ENCODE peak calls at places on chromosome 7, in five cellular contexts. M is stimulated activated naive CD8-positive, alpha-beta T cell treated with anti-CD3 and anti-CD28 coated beads, Interleukin-15, amount 100 ng/mL, for 72 hours; H is mucosa of descending colon; I is B cell; C is amygdala. R is an unnamed sample.
A peak's percentile ranks its signal among the peaks of the same experiment; 100 is the strongest.

GRCh38 chr7:158494162-158494586 is 93.4 kb downstream of the PTPRN2 start:
- DNase-seq in H (no peak), C (no peak), I (no peak), M (peak; percentile 12), R (no peak)

GRCh38 chr7:112452102-112452888 is 2.0 kb downstream of the IFRD1 start:
- DNase-seq in M (no peak), H (peak; percentile 44), C (no peak), I (no peak), R (no peak)

GRCh38 chr7:131122394-131122793 is 205.3 kb upstream of the MKLN1 start:
- DNase-seq in I (no peak), H (no peak), C (no peak), M (no peak), R (no peak)

GRCh38 chr7:66522518-66522917 is 106.2 kb upstream of the KCTD7 start:
- DNase-seq in M (peak; percentile 12), I (peak; percentile 14), C (no peak), H (peak; percentile 12), R (no peak)

GRCh38 chr7:51543801-51544553 is 227.4 kb upstream of the COBL start:
- DNase-seq in C (no peak), M (no peak), I (no peak), H (no peak), R (no peak)

GRCh38 chr7:36979810-36980248 is 255.5 kb upstream of the AOAH start:
- DNase-seq in I (no peak), C (no peak), M (no peak), H (no peak), R (no peak)

GRCh38 chr7:130008941-130009847 is 42.0 kb downstream of the ZC3HC1 start:
- DNase-seq in C (no peak), M (no peak), H (peak; percentile 21), I (no peak), R (no peak)

GRCh38 chr7:133477786-133478185 is 224.9 kb downstream of the EXOC4 start:
- DNase-seq in M (no peak), C (no peak), H (no peak), I (no peak), R (no peak)

GRCh38 chr7:27739301-27739913 is 555 bp upstream of the TAX1BP1 start:
- DNase-seq in H (no peak), C (no peak), I (no peak), M (no peak), R (no peak)

GRCh38 chr7:28477041-28477442 is 64.7 kb downstream of the CREB5 start:
- DNase-seq in H (no peak), M (no peak), C (no peak), I (no peak), R (no peak)

GRCh38 chr7:152108359-152108758 is 82.9 kb downstream of the GALNT11 start:
- DNase-seq in C (no peak), H (no peak), I (no peak), M (no peak), R (no peak)

GRCh38 chr7:107559864-107560263 is 3.9 kb downstream of the COG5 start:
- DNase-seq in I (no peak), H (no peak), C (no peak), M (no peak), R (no peak)

GRCh38 chr7:35253680-35254495 is at the start of gene TBX20:
- DNase-seq in M (peak; percentile 51), C (no peak), I (peak; percentile 53), H (peak; percentile 71), R (peak; percentile 44)

GRCh38 chr7:157763279-157764000 is 426.6 kb downstream of the DNAJB6 start:
- DNase-seq in H (no peak), M (no peak), C (no peak), I (no peak), R (no peak)

GRCh38 chr7:108824840-108825540 is 255.3 kb downstream of the DNAJB9 start:
- DNase-seq in I (no peak), C (no peak), H (no peak), M (no peak), R (no peak)

GRCh38 chr7:142012825-142013506 is 17.3 kb downstream of the MGAM start:
- DNase-seq in M (no peak), I (no peak), C (no peak), H (no peak), R (no peak)

GRCh38 chr7:115274-115911 is 77.0 kb upstream of the FAM20C start:
- DNase-seq in C (no peak), H (peak; percentile 34), M (no peak), I (no peak), R (no peak)

GRCh38 chr7:25659841-25660240 is 431.6 kb upstream of the NPVF start:
- DNase-seq in M (no peak), H (no peak), C (no peak), I (no peak), R (no peak)

GRCh38 chr7:39465055-39465929 is 100.9 kb upstream of the YAE1 start:
- DNase-seq in C (peak; percentile 3), H (peak; percentile 66), M (peak; percentile 18), I (peak; percentile 47), R (peak; percentile 11)

GRCh38 chr7:43856996-43857395 is 12.3 kb downstream of the MRPS24 start:
- DNase-seq in C (no peak), H (no peak), M (no peak), I (no peak), R (peak; percentile 11)

GRCh38 chr7:120950539-120951308 is at the start of gene ING3:
- DNase-seq in M (peak; percentile 95), H (peak; percentile 98), I (peak; percentile 99), C (peak; percentile 97), R (peak; percentile 96)

GRCh38 chr7:148380581-148381419 is 209.8 kb upstream of the C7orf33 start:
- DNase-seq in M (no peak), C (no peak), I (no peak), H (no peak), R (no peak)

GRCh38 chr7:38561166-38561565 is 70.0 kb downstream of the AMPH start:
- DNase-seq in H (no peak), M (no peak), I (no peak), C (no peak), R (no peak)

R was measured in T-helper 2 cell treated with Interferon-gamma antibody and Interleukin-4, amounts not matched to agents 5 μg/mL and 100 μg/mL, for 36 hours.